ENCODE peak calls at places on chromosome 12, in four cellular contexts. B, U, K and N are unnamed samples.

GRCh38 chr12:4960030-4960429 is 50.3 kb downstream of the KCNA1 start:
- DNase-seq in B (no peak), U (no peak), K (no peak), N (no peak)

GRCh38 chr12:67388331-67389163 is 119.4 kb downstream of the CAND1 start:
- DNase-seq in B (no peak), U (peak; percentile 44), K (no peak), N (peak; percentile 72)

GRCh38 chr12:84994436-84994835 is 41.6 kb downstream of the TSPAN19 start:
- DNase-seq in B (peak; percentile 11), U (no peak), K (no peak), N (no peak)

GRCh38 chr12:109551108-109551507 is 22.2 kb downstream of the MMAB start:
- DNase-seq in B (no peak), U (no peak), K (no peak), N (no peak)

GRCh38 chr12:97567619-97568110 is 105.1 kb downstream of the RMST start:
- DNase-seq in B (no peak), U (no peak), K (no peak), N (no peak)

GRCh38 chr12:124737040-124737419 is 126.6 kb downstream of the SCARB1 start:
- DNase-seq in B (peak; percentile 49), U (no peak), K (no peak), N (no peak)

GRCh38 chr12:10620078-10620779 is 6.8 kb upstream of the MAGOHB start:
- DNase-seq in B (no peak), U (no peak), K (no peak), N (no peak)

GRCh38 chr12:111170559-111170958 is 198.3 kb downstream of the PHETA1 start:
- DNase-seq in B (no peak), U (no peak), K (no peak), N (no peak)

GRCh38 chr12:93146278-93146939 is 217.3 kb upstream of the EEA1 start:
- DNase-seq in B (peak; percentile 64), U (no peak), K (no peak), N (no peak)

GRCh38 chr12:78916845-78917480 is 52.4 kb downstream of the SYT1 start:
- DNase-seq in B (peak; percentile 40), U (no peak), K (no peak), N (peak; percentile 74)

GRCh38 chr12:8678661-8679111 is 16.1 kb upstream of the MFAP5 start:
- DNase-seq in B (no peak), U (no peak), K (no peak), N (peak; percentile 59)

GRCh38 chr12:40691913-40692616 is at the start of gene CNTN1:
- DNase-seq in B (peak; percentile 0), U (peak; percentile 97), K (peak; percentile 89), N (peak; percentile 93)

GRCh38 chr12:30925607-30926242 is 823 bp upstream of the TSPAN11 start:
- DNase-seq in B (no peak), U (peak; percentile 37), K (no peak), N (peak; percentile 62)
- H4K5ac ChIP-seq in B (no peak overlapping the region), U (no peak overlapping the region), K (no peak overlapping the region), N (no peak overlapping the region)

GRCh38 chr12:2402180-2402579 is 349.4 kb downstream of the CACNA1C start:
- DNase-seq in B (no peak), U (no peak), K (no peak), N (no peak)

GRCh38 chr12:2406903-2407302 is 354.1 kb downstream of the CACNA1C start:
- DNase-seq in B (no peak), U (no peak), K (no peak), N (no peak)

GRCh38 chr12:2401040-2401439 is 348.3 kb downstream of the CACNA1C start:
- DNase-seq in B (no peak), U (no peak), K (no peak), N (no peak)

GRCh38 chr12:2405039-2405438 is 352.3 kb downstream of the CACNA1C start:
- DNase-seq in B (no peak), U (no peak), K (no peak), N (no peak)

GRCh38 chr12:2403221-2403976 is 350.6 kb downstream of the CACNA1C start:
- DNase-seq in B (no peak), U (no peak), K (no peak), N (no peak)
- H4K5ac ChIP-seq in B (no peak overlapping the region), U (no peak overlapping the region), K (no peak overlapping the region), N (no peak overlapping the region)

GRCh38 chr12:49887091-49887490 is 16.6 kb downstream of the FAIM2 start:
- DNase-seq in B (no peak), U (no peak), K (no peak), N (no peak)
- H4K5ac ChIP-seq in B (no peak overlapping the region), U (no peak overlapping the region), K (no peak overlapping the region), N (no peak overlapping the region)

DNA sequence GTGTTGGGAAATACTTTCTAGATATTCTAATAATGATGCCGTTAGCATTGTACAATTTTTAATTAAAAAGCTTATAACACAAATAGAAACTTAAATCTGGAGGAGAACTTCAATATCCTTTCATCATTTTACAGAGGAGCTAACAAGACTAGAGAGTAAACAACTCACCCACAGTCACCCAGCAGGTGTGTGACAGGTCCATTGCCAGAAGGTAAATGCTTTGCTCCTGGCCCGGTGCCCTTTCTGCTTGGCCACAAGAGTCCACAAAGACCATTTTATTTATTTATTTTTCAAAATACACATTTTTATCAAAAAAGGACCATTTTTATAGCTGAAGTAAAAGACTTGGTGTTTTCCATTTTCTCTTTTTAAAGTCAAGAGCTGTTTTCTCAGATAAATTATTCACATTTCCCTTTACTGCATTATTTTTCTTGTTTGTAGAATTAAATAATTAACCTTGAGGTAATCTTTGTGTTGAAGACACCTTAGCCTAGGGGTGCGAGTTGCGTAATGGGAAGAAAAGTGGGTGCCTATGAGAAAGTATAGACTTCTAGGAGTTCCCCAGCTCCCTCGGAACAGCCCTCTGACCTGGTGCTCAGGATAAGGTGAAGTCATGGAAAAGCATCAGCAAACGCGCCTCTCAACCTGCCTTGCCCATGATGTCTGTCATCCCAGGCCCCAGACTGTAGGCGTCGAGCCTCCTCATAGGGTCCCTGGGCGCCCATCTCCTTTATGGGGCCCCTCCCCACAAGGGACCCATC is 26.3 kb upstream of the AMIGO2 start:
- DNase-seq in B (no peak), U (no peak), K (no peak), N (no peak)
- H4K5ac ChIP-seq in B (no peak overlapping the region), U (no peak overlapping the region), K (no peak overlapping the region), N (no peak overlapping the region)

GRCh38 chr12:115980339-115980738 is 297.2 kb downstream of the MED13L start:
- DNase-seq in B (no peak), U (no peak), K (no peak), N (no peak)

GRCh38 chr12:115979851-115980250 is 297.6 kb downstream of the MED13L start:
- DNase-seq in B (no peak), U (no peak), K (no peak), N (peak; percentile 32)

GRCh38 chr12:115979351-115979750 is 298.1 kb downstream of the MED13L start:
- DNase-seq in B (no peak), U (no peak), K (no peak), N (no peak)

GRCh38 chr12:115984607-115985006 is 292.9 kb downstream of the MED13L start:
- DNase-seq in B (no peak), U (no peak), K (no peak), N (no peak)

DNA sequence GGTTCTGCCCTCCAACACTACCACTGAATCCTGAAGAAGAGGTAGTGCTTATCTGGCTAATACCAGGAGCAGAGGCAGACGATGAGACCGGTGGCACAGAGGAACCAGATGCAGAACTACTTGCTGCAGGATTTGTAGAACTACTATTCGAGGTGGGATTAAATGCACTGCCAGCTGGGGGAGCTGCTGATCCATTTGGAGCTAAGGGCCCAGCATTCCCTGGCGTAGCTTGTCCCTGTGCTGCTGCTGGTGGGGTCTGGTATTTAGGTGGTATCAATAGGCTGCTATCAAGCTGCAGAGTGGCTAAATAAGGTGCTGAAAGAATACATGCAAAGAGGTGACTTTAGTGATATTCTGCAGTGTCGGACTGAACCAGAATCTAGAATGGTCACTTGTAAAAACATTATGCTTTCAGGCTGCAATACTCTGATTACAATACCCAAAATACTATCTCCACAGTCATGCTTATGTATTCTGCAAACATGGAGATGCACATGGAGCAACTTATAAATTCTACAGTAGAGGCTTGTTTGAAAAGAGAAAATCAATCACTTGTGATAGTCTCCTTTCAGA is 294.2 kb downstream of the MED13L start:
- DNase-seq in B (no peak), U (peak; percentile 76), K (peak; percentile 25), N (peak; percentile 76)
- H4K5ac ChIP-seq in B (no peak overlapping the region), U (no peak overlapping the region), K (no peak overlapping the region), N (no peak overlapping the region)

GRCh38 chr12:105561981-105562726 is 231.7 kb downstream of the C12orf75 start:
- DNase-seq in B (peak; percentile 90), U (peak; percentile 68), K (no peak), N (peak; percentile 78)
- H4K5ac ChIP-seq in B (peak overlapping the region; percentile 19), U (no peak overlapping the region), K (no peak overlapping the region), N (no peak overlapping the region)

GRCh38 chr12:62265511-62265910 is 5.3 kb downstream of the USP15 start:
- DNase-seq in B (no peak), U (no peak), K (no peak), N (no peak)
- H4K5ac ChIP-seq in B (no peak overlapping the region), U (no peak overlapping the region), K (no peak overlapping the region), N (no peak overlapping the region)

DNA sequence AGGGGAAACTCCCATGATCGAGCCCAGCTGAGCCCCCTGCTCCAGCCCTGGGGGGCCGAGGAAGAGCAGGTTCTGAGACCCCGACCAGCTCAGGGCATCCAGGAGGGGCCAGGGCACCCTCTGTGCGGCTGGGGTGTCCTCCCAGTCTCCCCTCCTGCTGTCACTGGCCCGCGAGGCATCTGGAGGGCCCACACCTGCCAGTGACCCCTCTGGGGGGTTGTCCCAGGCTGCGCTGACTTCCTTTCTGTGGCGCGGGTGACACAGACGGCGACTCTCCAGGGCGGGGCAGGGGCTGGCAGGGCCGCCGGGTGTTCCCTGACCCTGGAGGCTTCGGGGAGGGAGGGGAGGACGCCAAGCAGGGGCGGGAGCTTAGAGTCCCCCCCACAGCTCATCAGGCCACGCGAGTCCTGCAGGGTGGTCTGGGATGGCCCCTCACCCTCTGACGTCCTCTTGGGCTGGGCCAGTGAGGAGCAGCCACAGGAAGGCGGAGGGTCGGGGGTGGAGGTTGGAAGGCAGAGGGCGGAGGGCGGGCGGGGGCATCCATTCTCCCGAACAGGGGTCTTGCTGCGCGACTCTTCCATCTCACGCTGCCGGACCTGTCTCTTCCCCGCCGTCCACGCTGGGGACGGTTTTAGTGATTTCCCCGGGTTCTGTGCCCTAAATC is 38.6 kb upstream of the FBRSL1 start:
- DNase-seq in B (no peak), U (no peak), K (no peak), N (no peak)
- H4K5ac ChIP-seq in B (no peak overlapping the region), U (no peak overlapping the region), K (no peak overlapping the region), N (no peak overlapping the region)

GRCh38 chr12:89225401-89225800 is 126.9 kb downstream of the DUSP6 start:
- DNase-seq in B (peak; percentile 78), U (peak; percentile 41), K (no peak), N (peak; percentile 85)
- H4K5ac ChIP-seq in B (peak overlapping the region; percentile 33), U (no peak overlapping the region), K (no peak overlapping the region), N (no peak overlapping the region)

DNA sequence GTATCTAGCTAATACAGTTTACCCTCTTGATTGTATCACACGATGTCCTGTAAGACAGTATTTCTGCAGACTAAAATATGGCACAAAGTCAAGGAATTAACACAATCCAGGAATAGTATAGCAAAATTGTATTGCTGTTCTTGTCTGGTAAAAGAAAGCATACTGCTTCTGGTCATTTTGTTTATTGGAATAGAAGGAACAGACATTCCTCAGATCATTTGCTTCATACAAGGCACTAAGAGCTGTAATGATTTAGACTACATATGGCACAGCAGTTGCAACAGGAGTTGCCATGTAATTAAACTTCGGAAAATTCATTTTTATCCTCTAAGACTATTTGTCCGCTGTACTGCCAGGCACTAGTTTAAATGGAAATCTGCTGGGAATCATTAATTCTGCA is 7.6 kb upstream of the KERA start:
- DNase-seq in B (peak; percentile 11), U (no peak), K (no peak), N (no peak)
- H4K5ac ChIP-seq in B (no peak overlapping the region), U (no peak overlapping the region), K (no peak overlapping the region), N (no peak overlapping the region)